ENCODE peak calls at places on chromosomes 16 and 17, in five cellular contexts. U, E, P, J and C are unnamed samples.

GRCh38 chr17:50270430-50271172 is 3.7 kb upstream of the TMEM92 start:
- DNase-seq in P (peak; percentile 91), U (no peak), J (peak; percentile 37), E (no peak), C (no peak)

GRCh38 chr16:75254359-75254837 is 3.0 kb upstream of the BCAR1 start:
- DNase-seq in U (no peak), E (peak; percentile 91), J (peak; percentile 18), P (peak; percentile 85), C (no peak)

GRCh38 chr17:82201498-82201910 is 11.1 kb downstream of the CCDC57 start:
- DNase-seq in E (no peak), U (no peak), P (no peak), J (no peak), C (no peak)

GRCh38 chr17:79023180-79023705 is 726 bp upstream of the C1QTNF1 start:
- DNase-seq in J (no peak), U (no peak), P (peak; percentile 84), E (no peak), C (no peak)

GRCh38 chr16:2150418-2151187 is 2.2 kb downstream of the RAB26 start:
- DNase-seq in J (no peak), P (no peak), U (no peak), E (peak; percentile 66), C (no peak)

GRCh38 chr17:7281953-7282751 is 634 bp downstream of the SLC2A4 start:
- DNase-seq in U (no peak), J (peak; percentile 85), E (no peak), P (peak; percentile 89), C (no peak)

GRCh38 chr17:28908640-28909098 is 5.8 kb upstream of the DHRS13 start:
- DNase-seq in U (no peak), E (no peak), J (no peak), P (peak; percentile 90), C (no peak)

GRCh38 chr17:1134634-1135324 is 45.0 kb downstream of the ABR start:
- DNase-seq in P (no peak), J (peak; percentile 70), U (no peak), E (no peak), C (no peak)

GRCh38 chr17:65987988-65988387 is 203.9 kb downstream of the CEP112 start:
- DNase-seq in P (no peak), E (peak; percentile 14), U (no peak), J (no peak), C (peak; percentile 6)

GRCh38 chr16:72066747-72067146 is 3.7 kb downstream of the HPR start:
- DNase-seq in P (no peak), E (peak; percentile 48), U (no peak), J (no peak), C (peak; percentile 43)

GRCh38 chr16:74577882-74578366 is 29.0 kb downstream of the GLG1 start:
- DNase-seq in E (no peak), P (no peak), U (no peak), J (no peak), C (no peak)

GRCh38 chr17:65553009-65553645 is 8.3 kb downstream of the AXIN2 start:
- DNase-seq in J (no peak), P (no peak), U (no peak), E (no peak), C (no peak)

GRCh38 chr17:41063449-41063848 is 2.2 kb downstream of the KRTAP2-4 start:
- DNase-seq in J (no peak), U (no peak), P (no peak), E (no peak), C (no peak)

GRCh38 chr17:41058741-41059140 is 1.2 kb downstream of the KRTAP2-3 start:
- DNase-seq in U (no peak), E (no peak), P (no peak), J (no peak), C (no peak)

GRCh38 chr17:41061969-41062368 is 2.1 kb upstream of the KRTAP2-3 start:
- DNase-seq in E (peak; percentile 23), U (no peak), P (no peak), J (no peak), C (peak; percentile 92)

GRCh38 chr17:41057547-41057946 is 2.4 kb downstream of the KRTAP2-3 start:
- DNase-seq in J (no peak), P (no peak), U (no peak), E (no peak), C (no peak)

GRCh38 chr17:41060052-41060604 is at the start of gene KRTAP2-3:
- DNase-seq in U (no peak), J (no peak), P (no peak), E (peak; percentile 49), C (peak; percentile 98)
- H3K4me3 ChIP-seq in U (no peak within 1 kb of the TSS), J (no peak within 1 kb of the TSS), P (no peak within 1 kb of the TSS), E (no peak within 1 kb of the TSS), C (no peak within 1 kb of the TSS)

GRCh38 chr16:77951788-77952187 is 70.6 kb upstream of the CLEC3A start:
- DNase-seq in J (no peak), P (no peak), U (no peak), E (peak; percentile 28), C (no peak)
- TF ChIP-seq CTCF in J (peak; percentile 34), P (no peak), U (peak; percentile 9), E (peak; percentile 35), C (peak; percentile 50)

DNA sequence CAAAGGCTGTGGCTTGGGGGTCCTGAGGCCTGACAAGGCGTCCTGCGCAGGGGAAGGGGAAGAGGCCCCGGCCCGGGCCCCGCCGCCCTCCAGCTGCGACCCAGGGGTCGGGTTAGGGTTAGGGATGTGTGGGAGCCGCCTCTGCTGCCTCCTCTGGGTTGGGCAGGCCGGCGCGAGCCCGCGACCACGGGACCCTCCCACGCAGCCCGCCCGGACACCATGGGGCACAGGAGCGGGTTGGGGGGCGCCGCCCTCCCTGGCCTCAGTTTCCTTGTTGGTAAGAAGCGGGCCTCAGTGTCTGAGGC is 386 bp downstream of the CIAO3 start:
- DNase-seq in E (no peak), J (no peak), P (no peak), U (no peak), C (no peak)
- H3K4me3 ChIP-seq in E (peak overlapping the region; percentile 96), J (peak overlapping the region; percentile 99), P (peak overlapping the region; percentile 74), U (peak overlapping the region; percentile 87), C (peak overlapping the region; percentile 72)

DNA sequence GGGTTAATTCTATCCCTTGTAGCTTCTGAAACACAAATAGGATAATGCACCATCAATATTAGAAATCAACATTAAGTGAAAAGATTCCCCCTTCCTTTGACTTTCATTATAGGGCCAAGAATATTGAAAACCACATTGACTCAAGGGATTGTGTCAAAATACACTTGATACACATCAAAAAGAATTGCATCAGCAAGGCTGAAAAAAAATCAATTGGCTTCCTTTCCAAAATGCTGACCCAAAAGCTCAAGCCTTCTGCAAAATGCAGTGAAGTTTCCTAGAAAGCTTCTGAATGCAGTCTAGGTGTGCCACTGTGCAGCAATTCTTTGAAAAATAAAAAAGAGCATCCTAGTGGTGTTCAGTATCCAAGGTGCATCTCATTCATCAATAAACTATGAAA is 674.4 kb downstream of the TOX3 start:
- DNase-seq in E (no peak), P (no peak), J (no peak), U (no peak), C (no peak)
- TF ChIP-seq CTCF in E (no peak), P (no peak), J (no peak), U (no peak), C (no peak)

DNA sequence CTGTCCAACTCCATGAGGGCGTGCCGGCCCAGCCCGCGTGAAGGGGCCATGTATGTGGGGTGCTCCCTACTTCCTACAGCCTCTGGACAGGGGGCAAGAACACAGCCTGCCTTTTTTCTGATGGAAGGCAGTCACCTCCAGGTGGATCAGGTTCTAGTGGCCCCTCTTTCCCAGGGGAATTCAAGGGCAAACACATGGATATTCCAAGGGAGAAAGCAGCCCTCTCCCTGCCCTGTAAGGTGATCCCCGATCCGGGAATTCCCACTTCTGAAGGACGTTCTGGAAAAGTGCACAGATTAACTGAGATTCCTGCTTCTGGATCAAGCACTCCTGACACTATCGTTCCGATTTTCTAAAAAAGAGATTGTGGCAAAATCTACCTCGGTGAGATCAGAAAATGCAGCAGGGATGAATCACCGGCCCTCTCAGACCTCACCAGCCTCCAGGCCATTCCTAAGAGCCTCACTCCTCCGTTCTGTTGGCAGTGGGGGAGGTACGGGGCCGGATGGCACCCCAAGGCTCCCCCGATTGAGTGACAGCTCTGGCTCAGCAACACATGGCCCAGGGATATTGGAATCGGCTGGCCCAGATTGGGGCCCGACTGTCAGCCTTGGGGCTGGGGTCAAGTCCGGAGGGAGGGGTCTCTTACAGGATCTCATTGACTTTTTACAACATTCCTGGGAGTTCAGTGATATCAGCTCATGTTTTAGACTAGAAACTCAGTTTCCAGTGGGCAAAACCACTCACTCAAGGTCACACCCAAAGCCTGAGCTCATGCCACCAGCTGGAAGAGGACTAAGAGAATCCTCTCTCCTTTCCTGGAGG is 12.3 kb downstream of the STX1B start:
- DNase-seq in J (no peak), P (no peak), U (no peak), E (peak; percentile 89), C (peak; percentile 69)
- H3K4me3 ChIP-seq in J (peak overlapping the region; percentile 61), P (no peak overlapping the region), U (peak overlapping the region; percentile 77), E (peak overlapping the region; percentile 61), C (peak overlapping the region; percentile 72)

GRCh38 chr16:89361756-89362155 is 128.6 kb downstream of the ANKRD11 start:
- DNase-seq in E (no peak), U (no peak), P (no peak), J (no peak), C (no peak)

GRCh38 chr16:89365996-89366395 is 124.4 kb downstream of the ANKRD11 start:
- DNase-seq in U (no peak), J (no peak), E (no peak), P (no peak), C (no peak)

GRCh38 chr16:89364603-89365002 is 125.8 kb downstream of the ANKRD11 start:
- DNase-seq in U (no peak), P (no peak), J (no peak), E (no peak), C (no peak)

GRCh38 chr16:89365044-89365467 is 125.3 kb downstream of the ANKRD11 start:
- DNase-seq in P (no peak), U (no peak), E (no peak), J (no peak), C (peak; percentile 68)

GRCh38 chr16:89363621-89364393 is 126.6 kb downstream of the ANKRD11 start:
- DNase-seq in U (no peak), P (peak; percentile 77), J (no peak), E (peak; percentile 65), C (no peak)
- TF ChIP-seq CTCF in U (no peak), P (no peak), J (no peak), E (no peak), C (no peak)

GRCh38 chr16:3598236-3598635 is 13.2 kb downstream of the SLX4 start:
- DNase-seq in J (no peak), U (no peak), P (no peak), E (no peak), C (no peak)

GRCh38 chr16:3599922-3600321 is 11.5 kb downstream of the SLX4 start:
- DNase-seq in E (no peak), U (no peak), P (no peak), J (no peak), C (no peak)

GRCh38 chr16:3599121-3599520 is 12.3 kb downstream of the SLX4 start:
- DNase-seq in U (no peak), E (no peak), J (no peak), P (no peak), C (no peak)

GRCh38 chr16:3601614-3602319 is 9.6 kb downstream of the SLX4 start:
- DNase-seq in P (no peak), J (no peak), U (no peak), E (no peak), C (no peak)

GRCh38 chr16:3602320-3602653 is 9.1 kb downstream of the SLX4 start:
- DNase-seq in E (no peak), U (no peak), J (no peak), P (no peak), C (no peak)
- H3K4me3 ChIP-seq in E (no peak overlapping the region), U (no peak overlapping the region), J (no peak overlapping the region), P (no peak overlapping the region), C (no peak overlapping the region)

GRCh38 chr17:48503747-48504146 is 27.1 kb downstream of the HOXB1 start:
- DNase-seq in J (no peak), E (no peak), U (no peak), P (no peak), C (no peak)
- TF ChIP-seq CTCF in J (no peak), E (no peak), U (no peak), P (no peak), C (no peak)